ENCODE peak calls at places on chromosome 6, in six cellular contexts. T, W, O, S, F and Z are unnamed samples.

GRCh38 chr6:35077006-35077712 is 64.0 kb downstream of the TCP11 start:
- DNase-seq in O (no peak), T (no peak), S (no peak), W (no peak), F (no peak), Z (no peak)

GRCh38 chr6:34132486-34133185 is 13.3 kb downstream of the GRM4 start:
- DNase-seq in O (no peak), F (no peak), S (peak), W (no peak), T (no peak), Z (peak)

GRCh38 chr6:3422457-3422816 is 34.4 kb downstream of the SLC22A23 start:
- DNase-seq in F (no peak), W (no peak), S (no peak), O (no peak), T (no peak), Z (no peak)

GRCh38 chr6:169990095-169991030 is 238.9 kb downstream of the ERMARD start:
- DNase-seq in O (peak), T (peak), W (no peak), F (no peak), S (no peak), Z (no peak)

GRCh38 chr6:143652840-143653239 is 24.9 kb upstream of the PHACTR2 start:
- DNase-seq in S (no peak), F (no peak), T (no peak), W (no peak), O (peak), Z (no peak)

GRCh38 chr6:51542466-51542865 is 544.9 kb downstream of the PKHD1 start:
- DNase-seq in F (no peak), T (no peak), W (no peak), O (no peak), S (no peak), Z (no peak)

GRCh38 chr6:25292384-25292783 is 13.2 kb downstream of the CARMIL1 start:
- DNase-seq in F (no peak), W (no peak), T (no peak), S (no peak), O (no peak), Z (no peak)

GRCh38 chr6:38671885-38672467 is 31.0 kb downstream of the GLO1 start:
- DNase-seq in F (no peak), S (peak), T (no peak), O (peak), W (peak), Z (peak)

GRCh38 chr6:111530777-111531176 is 47.8 kb upstream of the REV3L start:
- DNase-seq in T (no peak), W (no peak), S (no peak), O (no peak), F (no peak), Z (no peak)
- TF ChIP-seq CTCF in T (no peak), W (no peak), S (no peak), O (no peak), F (no peak), Z (no peak)

DNA sequence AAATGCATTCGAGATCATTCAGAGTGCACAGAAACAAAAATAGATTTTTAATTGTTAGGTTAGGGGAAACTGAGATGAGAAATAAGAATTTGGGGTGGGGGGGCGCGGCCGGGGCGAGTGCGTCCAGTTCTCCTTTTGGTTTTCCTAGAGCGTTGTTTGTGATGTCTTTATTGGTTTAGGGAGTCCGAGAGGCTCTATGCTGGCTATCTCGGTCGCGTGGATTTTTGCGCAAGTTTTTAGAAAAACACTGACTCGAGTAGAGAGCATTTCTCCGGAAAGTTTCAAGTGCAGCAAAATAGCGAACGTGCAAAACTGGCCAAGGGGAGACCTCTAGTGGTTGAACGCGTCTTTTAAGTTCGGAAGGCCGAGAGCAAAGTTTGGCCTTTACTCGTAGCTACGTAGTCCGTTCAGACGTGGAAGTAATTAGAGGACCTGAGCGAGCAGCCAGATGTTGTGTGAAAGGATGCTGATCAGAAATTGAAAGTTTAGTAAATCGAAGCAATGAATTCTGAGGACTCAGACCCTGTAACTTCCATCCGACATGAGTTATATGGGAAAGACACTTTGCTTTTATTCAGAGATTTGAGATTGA is 2.6 kb downstream of the L3MBTL3 start:
- DNase-seq in S (peak), O (peak), F (peak), W (peak), T (peak), Z (peak)
- H3K4me3 ChIP-seq in S (peak), O (peak), F (peak), W (peak), T (peak), Z (peak)

GRCh38 chr6:158869604-158870417 is 50.6 kb upstream of the EZR start:
- DNase-seq in F (peak), W (peak), O (peak), T (peak), S (peak), Z (peak)
- TF ChIP-seq CTCF in F (no peak), W (no peak), O (peak), T (no peak), S (no peak), Z (no peak)

DNA sequence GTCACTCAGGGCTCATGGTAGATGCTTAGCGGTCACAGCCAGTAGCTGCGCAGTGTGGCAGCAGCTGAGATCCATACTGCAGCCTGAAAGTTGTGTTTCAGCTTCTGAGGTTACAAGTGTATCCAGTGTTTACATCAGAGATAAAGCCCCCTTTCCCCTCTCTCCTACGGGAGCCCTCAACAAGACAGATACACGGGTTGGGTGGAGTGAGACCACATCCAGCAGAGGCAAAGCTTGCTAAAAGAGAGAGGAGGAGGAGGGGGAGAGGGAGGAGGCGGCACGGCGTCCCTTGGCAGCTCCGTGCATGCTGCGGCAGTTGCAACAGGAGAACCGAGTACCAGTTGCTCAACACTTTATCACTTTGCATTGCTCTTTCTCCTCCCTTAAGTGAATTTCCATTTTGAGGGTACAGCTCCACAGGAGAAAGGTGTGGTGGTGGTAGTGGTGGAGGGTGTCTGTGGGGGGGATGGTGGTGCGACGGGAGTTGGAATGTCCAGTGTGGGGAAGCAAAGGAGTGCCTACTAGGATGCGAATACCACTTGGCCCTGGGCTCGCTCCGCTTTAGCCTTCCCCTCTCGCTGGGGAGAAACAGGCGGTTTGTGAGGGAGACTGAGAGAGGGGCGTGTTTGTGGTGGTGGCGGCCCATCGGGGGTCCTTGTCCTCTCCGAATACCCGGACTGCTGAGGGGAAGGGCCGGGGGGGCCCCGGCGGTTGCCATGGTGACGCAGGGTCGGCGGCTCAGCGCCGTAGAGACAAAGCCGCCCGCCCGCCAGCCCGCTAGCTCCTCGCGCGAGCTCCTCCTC is 405 bp upstream of the RNF182 start:
- DNase-seq in S (peak), O (no peak), T (no peak), W (peak), F (no peak), Z (peak)
- H3K4me3 ChIP-seq in S (peak), O (no peak), T (peak), W (peak), F (peak), Z (peak)

DNA sequence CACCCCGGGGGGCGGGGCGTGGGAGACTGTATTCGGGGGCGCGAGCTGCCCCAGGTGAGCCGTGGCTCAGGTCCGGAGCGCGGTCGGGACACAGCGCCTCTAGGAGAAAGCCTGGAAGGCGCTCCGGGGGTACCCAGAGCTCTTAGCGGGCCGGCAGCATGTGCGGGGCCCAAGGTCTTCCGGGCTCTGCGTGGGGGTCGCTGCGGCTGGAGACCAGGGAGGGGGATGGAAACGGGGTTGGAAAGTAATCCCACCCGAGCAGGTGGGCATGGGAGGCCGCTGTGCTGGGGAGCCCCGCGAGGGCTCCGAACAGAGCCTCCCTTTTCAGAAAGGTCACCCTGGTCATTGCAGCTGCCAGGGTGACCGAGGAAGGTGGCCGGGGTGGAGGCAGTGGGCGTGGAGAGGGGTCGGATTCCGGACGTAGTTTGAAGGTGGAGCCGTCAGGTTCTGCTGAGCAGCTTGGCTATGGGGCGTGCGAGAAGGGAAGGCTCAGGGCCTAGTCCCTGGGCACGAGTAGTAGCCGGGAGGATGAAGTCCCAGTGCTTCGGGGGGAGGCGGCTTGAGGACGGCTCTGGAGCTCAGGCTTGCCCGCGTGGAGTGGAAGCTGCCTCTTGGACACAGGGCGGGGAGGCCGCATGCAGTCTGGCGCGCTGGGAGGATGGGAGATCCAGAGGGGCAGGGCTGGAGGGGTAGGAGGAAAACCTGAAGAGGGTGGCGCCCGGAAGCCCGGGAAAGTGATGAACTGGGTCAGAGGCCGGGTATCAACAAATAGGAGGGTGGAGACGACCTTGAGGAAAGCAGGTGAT is at the start of gene SIRT5:
- DNase-seq in S (peak), W (peak), O (peak), F (peak), T (peak), Z (peak)
- TF ChIP-seq CTCF in S (no peak), W (no peak), O (no peak), F (no peak), T (no peak), Z (no peak)

GRCh38 chr6:108582618-108583017 is 21.9 kb downstream of the FOXO3 start:
- DNase-seq in S (no peak), T (no peak), O (no peak), F (no peak), W (no peak), Z (no peak)

GRCh38 chr6:108581932-108582500 is 21.3 kb downstream of the FOXO3 start:
- DNase-seq in W (no peak), S (peak), F (no peak), T (no peak), O (no peak), Z (peak)

GRCh38 chr6:108580645-108581044 is 19.9 kb downstream of the FOXO3 start:
- DNase-seq in T (no peak), W (no peak), O (no peak), S (no peak), F (no peak), Z (no peak)

GRCh38 chr6:108578595-108579038 is 17.9 kb downstream of the FOXO3 start:
- DNase-seq in F (no peak), W (peak), O (no peak), T (no peak), S (peak), Z (peak)

DNA sequence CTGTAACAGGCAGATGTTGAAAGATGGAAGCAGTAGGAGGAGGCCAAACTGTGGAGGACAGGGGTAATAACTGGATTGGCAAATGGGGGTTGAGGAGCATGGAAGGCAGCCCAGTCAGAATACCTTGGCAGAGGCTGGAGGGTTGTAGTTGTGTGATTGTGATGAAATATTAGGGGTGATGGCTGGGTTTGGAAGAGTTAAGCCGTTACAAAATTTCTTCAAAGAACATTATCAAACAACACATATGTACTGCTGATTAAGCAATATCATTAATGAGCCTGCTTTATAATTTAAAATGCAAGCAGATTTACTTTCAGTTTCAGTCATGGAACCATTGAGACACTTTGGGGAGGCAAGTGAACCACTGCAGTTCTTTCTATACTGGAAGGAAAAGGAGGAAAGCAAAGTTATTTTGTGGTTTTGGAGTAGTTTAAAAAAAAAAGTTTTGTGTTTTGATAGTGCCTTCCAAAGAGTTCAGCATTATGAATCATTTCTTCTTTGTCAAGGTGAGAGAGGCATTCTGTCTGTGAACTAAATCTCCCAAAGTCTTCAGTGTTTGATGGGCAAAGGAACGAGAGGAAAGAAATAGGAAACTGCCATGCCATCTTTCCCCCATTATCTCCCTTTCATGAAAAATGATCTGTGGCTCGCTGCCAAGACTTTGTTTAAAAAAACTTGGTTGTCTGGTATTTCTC is 20.7 kb downstream of the FOXO3 start:
- DNase-seq in W (peak), F (no peak), T (no peak), O (no peak), S (peak), Z (peak)
- H3K4me3 ChIP-seq in W (peak), F (no peak), T (peak), O (no peak), S (peak), Z (peak)

GRCh38 chr6:45985026-45985425 is 30.6 kb downstream of the CLIC5 start:
- DNase-seq in T (no peak), O (no peak), S (no peak), F (no peak), W (no peak), Z (no peak)

GRCh38 chr6:45983041-45983440 is 32.6 kb downstream of the CLIC5 start:
- DNase-seq in S (no peak), F (no peak), T (no peak), O (peak), W (no peak), Z (no peak)

GRCh38 chr6:45982280-45983036 is 33.2 kb downstream of the CLIC5 start:
- DNase-seq in S (no peak), O (no peak), W (no peak), F (no peak), T (no peak), Z (no peak)

GRCh38 chr6:45986746-45987274 is 28.9 kb downstream of the CLIC5 start:
- DNase-seq in O (no peak), W (no peak), F (no peak), S (no peak), T (no peak), Z (no peak)

DNA sequence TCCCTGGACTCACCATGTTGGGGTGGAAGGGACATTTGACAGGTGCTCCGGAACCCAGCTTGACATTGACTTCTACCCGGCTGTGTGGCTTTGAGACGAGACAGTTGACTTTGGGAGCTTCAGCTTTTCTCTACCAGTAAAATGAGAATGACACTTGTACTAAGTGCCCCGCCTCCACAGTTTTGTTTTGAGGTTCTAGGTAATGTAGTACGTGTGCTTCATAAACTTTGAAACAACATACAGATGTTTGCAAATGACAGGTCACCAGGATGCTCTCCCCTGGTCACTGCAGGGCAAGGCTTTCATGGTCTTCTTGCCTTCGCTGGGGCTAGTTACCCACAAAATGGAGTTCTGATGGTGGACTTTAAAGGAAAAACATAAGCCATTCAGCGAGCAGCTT is 31.3 kb downstream of the CLIC5 start:
- DNase-seq in F (no peak), O (no peak), S (no peak), W (no peak), T (no peak), Z (no peak)
- TF ChIP-seq CTCF in F (no peak), O (no peak), S (no peak), W (no peak), T (no peak), Z (no peak)

DNA sequence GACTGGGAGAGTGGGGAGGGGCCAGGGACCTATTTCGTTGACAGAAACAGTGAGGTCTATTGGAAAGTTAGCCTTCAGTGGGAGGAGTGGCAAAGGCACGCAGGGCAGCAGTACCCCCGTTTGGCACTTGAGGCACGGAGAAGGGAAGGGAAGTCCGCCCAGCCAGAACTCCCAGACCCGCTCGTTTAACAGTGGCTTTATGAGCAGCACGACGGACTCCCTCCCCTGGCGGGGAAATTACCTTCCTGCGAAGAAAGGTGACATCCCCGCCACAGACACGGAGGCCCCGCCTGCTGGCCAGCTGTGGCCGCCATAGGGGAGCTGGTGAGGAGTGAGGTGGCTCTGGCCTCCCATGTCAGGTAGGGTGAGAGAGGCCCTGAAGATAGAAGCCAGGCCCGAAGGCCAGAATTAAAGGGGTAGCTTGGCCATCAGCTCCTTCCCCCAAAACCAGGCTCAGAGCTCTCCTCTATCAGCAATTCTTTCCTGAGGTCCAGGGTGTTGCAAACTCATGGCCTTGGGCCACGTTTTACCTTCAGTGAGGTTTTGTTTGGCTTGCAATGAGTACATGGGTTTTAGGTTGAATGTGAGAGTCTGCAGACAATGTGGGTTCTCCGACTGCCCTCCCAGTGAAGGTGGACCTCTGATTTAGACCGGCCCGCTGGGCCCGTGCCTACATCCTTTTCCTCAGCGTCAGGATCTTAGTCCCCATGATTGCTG is 123.7 kb downstream of the MRPL14 start:
- DNase-seq in W (no peak), T (no peak), F (no peak), O (no peak), S (no peak), Z (no peak)
- H3K4me3 ChIP-seq in W (no peak), T (peak), F (peak), O (no peak), S (no peak), Z (no peak)